ENCODE peak calls at places on chromosomes 12 and 14, in five cellular contexts. One of them, this sample, is unnamed.

GRCh38 chr14:60221441-60221840 is 27.6 kb upstream of the PPM1A start:
- DNase-seq in DMS153: no peak
- DNase-seq in amygdala: no peak
- DNase-seq in mesenchymal stem cell: no peak
- DNase-seq in AG09319: no peak
- DNase-seq in this sample: no peak

GRCh38 chr12:25997401-25997973 is 39.0 kb downstream of the RASSF8 start:
- DNase-seq in AG09319: peak; percentile 76
- DNase-seq in amygdala: no peak
- DNase-seq in mesenchymal stem cell: peak; percentile 74
- DNase-seq in DMS153: no peak
- DNase-seq in this sample: no peak

GRCh38 chr12:85405781-85406522 is 125.9 kb downstream of the ALX1 start:
- DNase-seq in amygdala: no peak
- DNase-seq in AG09319: peak; percentile 15
- DNase-seq in DMS153: no peak
- DNase-seq in mesenchymal stem cell: peak; percentile 59
- DNase-seq in this sample: no peak

GRCh38 chr12:131894981-131895639 is 688 bp downstream of the ULK1 start:
- DNase-seq in mesenchymal stem cell: no peak
- DNase-seq in AG09319: no peak
- DNase-seq in amygdala: no peak
- DNase-seq in DMS153: no peak
- DNase-seq in this sample: no peak

GRCh38 chr14:84351646-84352045 is 1178.3 kb upstream of the FLRT2 start:
- DNase-seq in mesenchymal stem cell: peak; percentile 15
- DNase-seq in amygdala: no peak
- DNase-seq in AG09319: no peak
- DNase-seq in DMS153: no peak
- DNase-seq in this sample: no peak

GRCh38 chr14:96117101-96117897 is 78.1 kb downstream of the C14orf132 start:
- DNase-seq in AG09319: no peak
- DNase-seq in amygdala: no peak
- DNase-seq in mesenchymal stem cell: no peak
- DNase-seq in DMS153: peak; percentile 59
- DNase-seq in this sample: peak; percentile 69

GRCh38 chr12:42099433-42099832 is 45.2 kb downstream of the GXYLT1 start:
- DNase-seq in DMS153: no peak
- DNase-seq in amygdala: no peak
- DNase-seq in mesenchymal stem cell: no peak
- DNase-seq in AG09319: no peak
- DNase-seq in this sample: no peak

GRCh38 chr12:104974626-104975290 is 11.4 kb upstream of the NOPCHAP1 start:
- DNase-seq in AG09319: no peak
- DNase-seq in mesenchymal stem cell: peak; percentile 30
- DNase-seq in DMS153: no peak
- DNase-seq in amygdala: no peak
- DNase-seq in this sample: no peak

GRCh38 chr14:96037891-96038557 is 1.1 kb upstream of the C14orf132 start:
- DNase-seq in DMS153: peak; percentile 30
- DNase-seq in amygdala: no peak
- DNase-seq in mesenchymal stem cell: peak; percentile 2
- DNase-seq in AG09319: no peak
- DNase-seq in this sample: peak; percentile 55

GRCh38 chr14:95040723-95041476 is 116.4 kb downstream of the DICER1 start:
- DNase-seq in amygdala: no peak
- DNase-seq in mesenchymal stem cell: peak; percentile 38
- DNase-seq in AG09319: no peak
- DNase-seq in DMS153: no peak
- DNase-seq in this sample: no peak

GRCh38 chr12:110372056-110372425 is 31.5 kb downstream of the ANAPC7 start:
- DNase-seq in AG09319: no peak
- DNase-seq in amygdala: no peak
- DNase-seq in mesenchymal stem cell: no peak
- DNase-seq in DMS153: no peak
- DNase-seq in this sample: no peak

GRCh38 chr12:102417055-102417454 is 63.3 kb downstream of the IGF1 start:
- DNase-seq in amygdala: no peak
- DNase-seq in mesenchymal stem cell: no peak
- DNase-seq in AG09319: no peak
- DNase-seq in DMS153: no peak
- DNase-seq in this sample: no peak

GRCh38 chr14:66813636-66814035 is 305.7 kb downstream of the GPHN start:
- DNase-seq in DMS153: no peak
- DNase-seq in mesenchymal stem cell: no peak
- DNase-seq in AG09319: no peak
- DNase-seq in amygdala: no peak
- DNase-seq in this sample: no peak

GRCh38 chr12:24487606-24488005 is 461.3 kb downstream of the BCAT1 start:
- DNase-seq in DMS153: no peak
- DNase-seq in AG09319: no peak
- DNase-seq in mesenchymal stem cell: no peak
- DNase-seq in amygdala: no peak
- DNase-seq in this sample: no peak

GRCh38 chr14:69616408-69616773 is 5.0 kb downstream of the SUSD6 start:
- DNase-seq in mesenchymal stem cell: no peak
- DNase-seq in DMS153: no peak
- DNase-seq in amygdala: no peak
- DNase-seq in AG09319: no peak
- DNase-seq in this sample: no peak

GRCh38 chr14:94173885-94174621 is at the start of gene PPP4R4:
- DNase-seq in DMS153: peak; percentile 76
- DNase-seq in AG09319: peak; percentile 82
- DNase-seq in amygdala: peak; percentile 75
- DNase-seq in mesenchymal stem cell: peak; percentile 73
- DNase-seq in this sample: peak; percentile 92

GRCh38 chr12:79560165-79560889 is 130.4 kb downstream of the PAWR start:
- DNase-seq in AG09319: no peak
- DNase-seq in amygdala: no peak
- DNase-seq in mesenchymal stem cell: no peak
- DNase-seq in DMS153: no peak
- DNase-seq in this sample: no peak

GRCh38 chr12:23815810-23816209 is 133.7 kb downstream of the SOX5 start:
- DNase-seq in mesenchymal stem cell: no peak
- DNase-seq in AG09319: no peak
- DNase-seq in DMS153: no peak
- DNase-seq in amygdala: no peak
- DNase-seq in this sample: no peak

GRCh38 chr14:22540286-22540685 is 48.7 kb downstream of the DAD1 start:
- DNase-seq in DMS153: no peak
- DNase-seq in amygdala: no peak
- DNase-seq in AG09319: no peak
- DNase-seq in mesenchymal stem cell: no peak
- DNase-seq in this sample: no peak

GRCh38 chr12:49487605-49488004 is 51.2 kb upstream of the KCNH3 start:
- DNase-seq in mesenchymal stem cell: no peak
- DNase-seq in AG09319: no peak
- DNase-seq in DMS153: no peak
- DNase-seq in amygdala: no peak
- DNase-seq in this sample: no peak

GRCh38 chr14:65599375-65599774 is 186.8 kb downstream of the FUT8 start:
- DNase-seq in mesenchymal stem cell: peak; percentile 6
- DNase-seq in AG09319: no peak
- DNase-seq in amygdala: no peak
- DNase-seq in DMS153: no peak
- DNase-seq in this sample: no peak

GRCh38 chr14:40889126-40889525 is 717.5 kb upstream of the LRFN5 start:
- DNase-seq in mesenchymal stem cell: no peak
- DNase-seq in amygdala: no peak
- DNase-seq in DMS153: no peak
- DNase-seq in AG09319: no peak
- DNase-seq in this sample: no peak

GRCh38 chr12:9340422-9341259 is 132.4 kb upstream of the PZP start:
- DNase-seq in mesenchymal stem cell: peak; percentile 85
- DNase-seq in amygdala: no peak
- DNase-seq in AG09319: no peak
- DNase-seq in DMS153: no peak
- DNase-seq in this sample: no peak

GRCh38 chr12:5512585-5512970 is 80.7 kb downstream of the NTF3 start:
- DNase-seq in DMS153: no peak
- DNase-seq in AG09319: no peak
- DNase-seq in mesenchymal stem cell: no peak
- DNase-seq in amygdala: no peak
- DNase-seq in this sample: no peak

GRCh38 chr12:116735951-116736599 is 1.8 kb downstream of the SPRING1 start:
- DNase-seq in mesenchymal stem cell: no peak
- DNase-seq in AG09319: no peak
- DNase-seq in DMS153: peak; percentile 2
- DNase-seq in amygdala: no peak
- DNase-seq in this sample: no peak

GRCh38 chr12:98439471-98440164 is 75.8 kb upstream of the TMPO start:
- DNase-seq in amygdala: no peak
- DNase-seq in DMS153: no peak
- DNase-seq in AG09319: no peak
- DNase-seq in mesenchymal stem cell: peak; percentile 72
- DNase-seq in this sample: no peak

GRCh38 chr12:32566663-32567634 is 112.2 kb upstream of the DNM1L start:
- DNase-seq in amygdala: no peak
- DNase-seq in AG09319: no peak
- DNase-seq in DMS153: no peak
- DNase-seq in mesenchymal stem cell: no peak
- DNase-seq in this sample: no peak

GRCh38 chr14:79294506-79294905 is 916.8 kb downstream of the DIO2 start:
- DNase-seq in DMS153: no peak
- DNase-seq in mesenchymal stem cell: no peak
- DNase-seq in AG09319: no peak
- DNase-seq in amygdala: no peak
- DNase-seq in this sample: no peak

GRCh38 chr12:17108877-17109520 is 503.0 kb upstream of the LMO3 start:
- DNase-seq in DMS153: no peak
- DNase-seq in AG09319: no peak
- DNase-seq in amygdala: no peak
- DNase-seq in mesenchymal stem cell: no peak
- DNase-seq in this sample: no peak